ENCODE peak calls at places on chromosomes 5 and 9, in eight cellular contexts. N is A549; J is GM23338; G is heart right ventricle; U is bronchial epithelial cell; H is AG09309; Q is natural killer cell; L is CD8-positive, alpha-beta T cell. W is an unnamed sample.

GRCh38 chr9:137409515-137409914 is 13.4 kb downstream of the EXD3 start:
- DNase-seq in J (no peak), L (no peak), G (no peak), Q (no peak), H (no peak), N (no peak), U (no peak), W (no peak)

GRCh38 chr9:134698587-134699342 is 57.2 kb downstream of the COL5A1 start:
- DNase-seq in G (peak; percentile 78), N (peak; percentile 74), U (peak; percentile 11), Q (peak; percentile 44), J (peak; percentile 90), H (no peak), L (peak; percentile 3), W (peak; percentile 59)

GRCh38 chr9:80926611-80927010 is 762.7 kb downstream of the TLE1 start:
- DNase-seq in G (no peak), J (no peak), U (no peak), H (no peak), N (no peak), Q (no peak), L (no peak), W (no peak)

GRCh38 chr5:1430121-1430795 is 15.0 kb downstream of the SLC6A3 start:
- DNase-seq in J (no peak), N (no peak), U (no peak), G (no peak), Q (no peak), L (no peak), H (no peak), W (no peak)

GRCh38 chr9:32431940-32432555 is 47.6 kb downstream of the ACO1 start:
- DNase-seq in Q (no peak), G (peak; percentile 28), J (peak; percentile 60), N (peak; percentile 25), L (peak; percentile 5), H (no peak), U (no peak), W (no peak)

GRCh38 chr5:139739612-139739974 is 56.0 kb upstream of the PSD2 start:
- DNase-seq in N (no peak), U (no peak), J (no peak), L (no peak), H (no peak), Q (no peak), G (no peak), W (no peak)

GRCh38 chr5:142012792-142013388 is at the start of gene GNPDA1:
- DNase-seq in U (peak; percentile 53), H (peak; percentile 7), L (peak; percentile 55), G (peak; percentile 83), J (peak; percentile 72), N (peak; percentile 70), Q (peak; percentile 80), W (peak; percentile 79)

GRCh38 chr5:16178745-16179372 is 732 bp downstream of the MARCHF11 start:
- DNase-seq in N (no peak), G (peak; percentile 79), H (peak; percentile 4), U (peak; percentile 32), J (peak; percentile 95), Q (no peak), L (no peak), W (no peak)

GRCh38 chr5:36777105-36777757 is 99.3 kb upstream of the NIPBL start:
- DNase-seq in J (peak; percentile 86), U (peak; percentile 25), L (no peak), G (no peak), H (no peak), N (peak; percentile 37), Q (no peak), W (no peak)
- TF ChIP-seq CTCF in J (peak; percentile 74), U (peak; percentile 18), L (no peak), G (peak; percentile 60), H (peak; percentile 39), N (peak; percentile 6), Q (no peak), W (peak; percentile 21)

GRCh38 chr5:171850354-171850947 is 64.8 kb downstream of the SMIM23 start:
- DNase-seq in U (peak; percentile 16), H (no peak), Q (no peak), L (no peak), N (peak; percentile 45), J (peak; percentile 90), G (no peak), W (no peak)
- TF ChIP-seq CTCF in U (peak; percentile 27), H (peak; percentile 39), Q (no peak), L (no peak), N (peak; percentile 53), J (peak; percentile 92), G (peak; percentile 26), W (peak; percentile 17)

GRCh38 chr5:159216454-159216853 is 7.1 kb upstream of the RNF145 start:
- DNase-seq in G (no peak), U (no peak), Q (no peak), J (no peak), L (no peak), N (no peak), H (no peak), W (no peak)
- TF ChIP-seq CTCF in G (no peak), U (no peak), Q (no peak), J (no peak), L (no peak), N (no peak), H (no peak), W (no peak)

GRCh38 chr9:12935714-12936113 is 160.9 kb downstream of the LURAP1L start:
- DNase-seq in J (no peak), N (no peak), L (no peak), U (peak; percentile 87), H (peak; percentile 28), Q (no peak), G (no peak), W (no peak)
- TF ChIP-seq CTCF in J (no peak), N (no peak), L (no peak), U (no peak), H (no peak), Q (no peak), G (no peak), W (no peak)

GRCh38 chr5:43019293-43019614 is 20.9 kb downstream of the ANXA2R start:
- DNase-seq in G (no peak), H (no peak), U (no peak), Q (no peak), N (no peak), L (no peak), J (no peak), W (no peak)

GRCh38 chr5:43020294-43020711 is 19.8 kb downstream of the ANXA2R start:
- DNase-seq in H (no peak), U (no peak), J (peak; percentile 54), L (no peak), N (no peak), G (no peak), Q (no peak), W (no peak)

GRCh38 chr5:43016217-43016779 is 23.8 kb downstream of the ANXA2R start:
- DNase-seq in N (no peak), G (no peak), U (no peak), L (no peak), H (no peak), J (no peak), Q (no peak), W (no peak)

GRCh38 chr5:43019615-43020293 is 20.4 kb downstream of the ANXA2R start:
- DNase-seq in H (no peak), U (peak; percentile 71), Q (peak; percentile 73), G (peak; percentile 40), J (peak; percentile 93), N (peak; percentile 88), L (peak; percentile 77), W (peak; percentile 75)

DNA sequence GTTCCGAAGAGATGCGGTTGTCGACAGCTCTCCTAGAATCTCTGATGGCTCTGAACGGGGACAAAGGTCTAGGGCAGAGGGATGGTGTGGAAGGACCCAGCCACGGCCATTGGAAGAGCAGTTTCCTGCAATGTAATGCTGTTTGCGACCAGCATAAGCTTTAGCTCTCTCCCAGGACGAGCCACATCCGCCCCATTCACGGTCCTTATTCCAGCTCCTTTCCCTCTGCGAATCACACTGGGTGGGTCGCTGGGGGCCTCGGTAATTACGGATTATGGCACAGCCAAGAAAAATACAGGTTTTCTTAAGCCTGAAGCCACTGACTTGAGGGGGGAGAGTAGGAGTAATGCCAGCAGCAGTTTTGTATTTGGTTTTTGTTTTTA is 22.7 kb downstream of the ANXA2R start:
- DNase-seq in G (no peak), N (no peak), Q (peak; percentile 39), U (no peak), L (peak; percentile 40), J (no peak), H (no peak), W (no peak)
- TF ChIP-seq CTCF in G (peak; percentile 5), N (no peak), Q (no peak), U (no peak), L (no peak), J (no peak), H (no peak), W (peak; percentile 10)

GRCh38 chr5:163915481-163915961 is 410.1 kb downstream of the MAT2B start:
- DNase-seq in U (peak; percentile 5), G (no peak), N (no peak), J (peak; percentile 49), L (no peak), Q (no peak), H (no peak), W (no peak)

GRCh38 chr5:163913548-163913947 is 408.1 kb downstream of the MAT2B start:
- DNase-seq in H (no peak), U (no peak), N (peak; percentile 3), G (no peak), J (no peak), L (no peak), Q (no peak), W (no peak)

GRCh38 chr5:163914911-163915310 is 409.5 kb downstream of the MAT2B start:
- DNase-seq in L (no peak), H (no peak), U (peak; percentile 17), J (no peak), Q (no peak), G (no peak), N (no peak), W (no peak)

GRCh38 chr5:163910226-163910625 is 404.8 kb downstream of the MAT2B start:
- DNase-seq in L (no peak), N (no peak), G (no peak), U (no peak), J (no peak), H (no peak), Q (no peak), W (no peak)

DNA sequence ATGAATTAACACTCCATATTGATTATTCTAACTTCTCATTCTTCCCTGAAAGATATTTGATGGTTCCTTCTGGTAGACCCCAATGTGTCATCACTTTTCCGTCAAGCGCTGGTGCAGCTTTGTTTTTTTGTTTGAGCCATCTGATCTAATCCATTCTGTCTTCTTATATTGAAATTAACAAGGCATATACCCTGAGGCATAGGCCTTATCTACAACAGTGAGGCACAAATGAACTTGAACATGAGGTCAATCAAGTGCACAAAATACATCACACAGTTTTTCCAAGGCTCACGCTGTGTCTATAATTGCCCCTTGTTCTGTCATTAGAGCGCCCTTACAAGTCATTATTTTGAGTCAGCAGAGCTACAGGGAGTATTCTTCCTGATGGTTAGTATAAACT is 406.6 kb downstream of the MAT2B start:
- DNase-seq in J (no peak), U (no peak), N (no peak), H (no peak), L (no peak), G (no peak), Q (no peak), W (no peak)
- TF ChIP-seq CTCF in J (no peak), U (no peak), N (no peak), H (no peak), L (no peak), G (no peak), Q (no peak), W (no peak)

GRCh38 chr9:99947395-99947794 is 40.9 kb downstream of the STX17 start:
- DNase-seq in Q (no peak), U (no peak), J (peak; percentile 60), N (peak; percentile 7), G (no peak), H (no peak), L (no peak), W (no peak)
- TF ChIP-seq CTCF in Q (no peak), U (no peak), J (no peak), N (no peak), G (no peak), H (no peak), L (no peak), W (no peak)